ENCODE peak calls at places on chromosomes 12 and 14, in nine cellular contexts. D is thyroid gland, O is IMR-90, C is adrenal gland, U is stomach, W is ovary, B is prostate gland, T is upper lobe of left lung, E is uterus. S is an unnamed sample. For H3K4me1, the result is how much of the 10 kb centered on the place peaks cover.

GRCh38 chr12:49891012-49891411 is 12.7 kb downstream of the FAIM2 start:
- DNase-seq in D (no peak), O (no peak), C (no peak), U (no peak), W (no peak), B (no peak), T (no peak), E (no peak), S (no peak)

GRCh38 chr14:71346685-71347084 is 439.4 kb downstream of the PCNX1 start:
- DNase-seq in D (no peak), O (no peak), C (no peak), U (no peak), W (no peak), B (no peak), T (no peak), E (no peak), S (no peak)

GRCh38 chr14:31964490-31964889 is 112.6 kb upstream of the ARHGAP5 start:
- DNase-seq in D (no peak), O (no peak), C (no peak), U (no peak), W (no peak), B (no peak), T (no peak), E (no peak), S (no peak)

GRCh38 chr12:110281549-110282342 is 699 bp downstream of the ATP2A2 start:
- DNase-seq in D (peak), O (peak), C (peak), U (peak), W (peak), B (peak), T (peak), E (peak), S (peak)

GRCh38 chr14:21084988-21085853 is 13.2 kb downstream of the ZNF219 start:
- DNase-seq in D (no peak), O (peak), C (peak), U (peak), W (no peak), B (peak), T (peak), E (no peak), S (no peak)

GRCh38 chr14:71414631-71415403 is 507.6 kb downstream of the PCNX1 start:
- DNase-seq in D (no peak), O (peak), C (no peak), U (no peak), W (no peak), B (no peak), T (no peak), E (no peak), S (no peak)

GRCh38 chr14:105043656-105044055 is 21.6 kb downstream of the GPR132 start:
- DNase-seq in D (no peak), O (no peak), C (no peak), U (no peak), W (no peak), B (no peak), T (no peak), E (no peak), S (no peak)

GRCh38 chr14:95291859-95292542 is 27.7 kb downstream of the CLMN start:
- DNase-seq in D (peak), O (peak), C (peak), U (peak), W (peak), B (peak), T (no peak), E (peak), S (peak)

GRCh38 chr14:38004610-38004879 is 203.2 kb upstream of the SSTR1 start:
- DNase-seq in D (no peak), O (no peak), C (no peak), U (no peak), W (no peak), B (no peak), T (no peak), E (no peak), S (no peak)

GRCh38 chr14:97178781-97179180 is 381.6 kb downstream of the VRK1 start:
- DNase-seq in D (no peak), O (no peak), C (no peak), U (no peak), W (no peak), B (no peak), T (no peak), E (no peak), S (no peak)

GRCh38 chr12:126926023-126926600 is 1340.9 kb upstream of the TMEM132C start:
- DNase-seq in D (no peak), O (no peak), C (no peak), U (no peak), W (no peak), B (no peak), T (no peak), E (no peak), S (no peak)

GRCh38 chr12:117525766-117526165 is 164.3 kb upstream of the NOS1 start:
- DNase-seq in D (no peak), O (no peak), C (no peak), U (no peak), W (no peak), B (no peak), T (no peak), E (no peak), S (no peak)

GRCh38 chr12:15708396-15709070 is 80.7 kb downstream of the EPS8 start:
- DNase-seq in D (no peak), O (no peak), C (no peak), U (no peak), W (no peak), B (no peak), T (no peak), E (no peak), S (no peak)

GRCh38 chr12:15705606-15706005 is 83.6 kb downstream of the EPS8 start:
- DNase-seq in D (no peak), O (no peak), C (no peak), U (no peak), W (no peak), B (no peak), T (no peak), E (no peak), S (no peak)

GRCh38 chr12:15709524-15709923 is 79.7 kb downstream of the EPS8 start:
- DNase-seq in D (no peak), O (no peak), C (no peak), U (no peak), W (no peak), B (no peak), T (no peak), E (no peak), S (no peak)

GRCh38 chr12:15707516-15708199 is 81.5 kb downstream of the EPS8 start:
- DNase-seq in D (no peak), O (no peak), C (no peak), U (no peak), W (no peak), B (no peak), T (no peak), E (no peak), S (no peak)

DNA sequence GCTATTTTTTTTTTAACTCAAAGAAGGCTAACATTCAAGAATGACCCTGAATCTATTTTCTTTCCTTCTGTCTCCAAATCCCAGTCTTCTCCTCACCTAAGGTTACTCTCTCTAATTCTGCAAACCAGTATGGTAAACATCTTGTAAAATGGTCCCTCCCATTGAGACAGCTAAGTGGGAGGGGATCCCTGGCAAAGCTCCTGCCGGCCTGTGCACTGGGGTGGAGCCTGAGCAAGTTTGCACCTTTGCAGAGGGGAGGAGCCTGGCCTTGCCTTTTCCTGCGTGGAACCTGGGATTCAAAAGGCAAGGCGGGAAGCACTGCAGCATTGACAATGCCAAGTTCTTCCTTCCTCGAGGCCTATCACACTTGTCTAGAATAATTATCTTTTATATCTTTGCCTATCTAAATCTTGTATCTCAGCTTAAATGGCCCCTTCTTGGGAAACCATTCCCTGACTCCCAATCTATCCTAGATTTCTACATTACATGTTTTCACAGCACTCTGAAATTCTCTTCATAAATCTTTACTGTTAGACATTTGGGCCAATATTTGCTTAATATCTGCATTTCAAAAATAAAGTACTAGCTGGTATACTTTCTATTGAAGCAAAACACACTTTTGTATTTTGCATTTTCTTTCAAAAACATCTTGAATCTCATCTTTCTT is 83.0 kb downstream of the EPS8 start:
- DNase-seq in D (no peak), O (no peak), C (no peak), U (peak), W (no peak), B (no peak), T (no peak), E (no peak), S (no peak)
- TF ChIP-seq POLR2A in D (no peak), O (no peak), C (no peak), U (no peak), W (no peak), B (no peak), T (no peak), E (no peak), S (no peak)

DNA sequence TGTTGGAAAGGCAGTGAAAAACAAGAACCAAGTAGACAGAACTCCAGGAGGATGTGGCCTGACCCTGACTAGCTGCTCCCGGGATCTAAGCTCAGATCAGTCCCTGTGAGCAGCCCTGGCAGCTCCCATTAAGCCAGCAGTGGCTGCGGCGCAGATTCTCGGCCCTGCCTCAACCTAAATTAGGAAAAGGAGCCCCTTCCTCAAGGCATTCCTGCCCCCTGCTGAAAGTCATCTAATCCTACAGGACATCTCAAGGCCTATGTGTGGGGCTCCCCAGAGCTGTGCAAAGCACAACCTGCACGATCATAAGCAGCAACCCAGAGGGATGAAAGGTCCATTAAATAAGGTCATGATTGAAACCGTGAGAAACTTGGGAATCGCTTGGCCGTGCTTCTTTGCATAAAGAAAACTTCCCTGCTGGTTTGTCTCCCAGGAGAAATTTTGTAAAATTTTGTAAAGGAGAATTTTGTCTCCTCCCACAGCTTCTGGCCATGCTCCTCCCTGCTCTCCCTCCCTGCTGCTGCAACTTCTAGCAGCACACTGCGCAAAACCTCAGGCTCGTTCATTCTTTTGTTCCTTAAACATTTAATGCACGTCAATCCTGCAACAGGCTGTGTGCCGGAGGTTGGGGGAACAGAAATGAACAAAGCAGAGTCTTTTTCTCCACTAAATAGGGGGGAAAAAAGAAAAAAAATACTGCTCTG is 96.6 kb upstream of the SLC35F4 start:
- DNase-seq in D (no peak), O (no peak), C (no peak), U (no peak), W (no peak), B (no peak), T (no peak), E (peak), S (no peak)
- TF ChIP-seq CTCF in D (no peak), O (no peak), C (no peak), U (no peak), W (no peak), B (no peak), T (no peak), E (peak), S (no peak)

DNA sequence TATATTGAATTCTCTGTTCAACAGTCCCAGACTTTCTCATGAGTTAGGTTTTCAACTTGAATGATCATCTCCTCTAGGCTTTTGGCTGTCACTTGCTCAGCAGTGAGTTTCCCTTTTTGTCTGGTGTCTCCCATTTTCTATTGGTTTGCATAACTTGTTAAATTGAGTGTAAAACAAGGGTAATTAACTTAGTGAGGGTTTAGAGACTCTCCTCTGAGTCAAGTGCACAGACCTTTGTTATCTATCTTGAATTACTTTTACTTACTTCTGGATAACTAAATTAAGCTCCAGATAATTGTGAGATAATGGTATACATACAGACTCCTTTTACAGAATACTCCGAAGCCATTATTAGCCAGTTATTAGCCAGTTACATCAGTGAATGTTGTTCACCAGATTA is 22.0 kb downstream of the MLXIP start:
- DNase-seq in D (no peak), O (no peak), C (no peak), U (no peak), W (no peak), B (no peak), T (no peak), E (no peak), S (no peak)
- H3K4me1 ChIP-seq in D (half or more), O (under half), C (half or more), U (half or more), W (under half), B (under half), T (half or more), E (under half), S (under half)

DNA sequence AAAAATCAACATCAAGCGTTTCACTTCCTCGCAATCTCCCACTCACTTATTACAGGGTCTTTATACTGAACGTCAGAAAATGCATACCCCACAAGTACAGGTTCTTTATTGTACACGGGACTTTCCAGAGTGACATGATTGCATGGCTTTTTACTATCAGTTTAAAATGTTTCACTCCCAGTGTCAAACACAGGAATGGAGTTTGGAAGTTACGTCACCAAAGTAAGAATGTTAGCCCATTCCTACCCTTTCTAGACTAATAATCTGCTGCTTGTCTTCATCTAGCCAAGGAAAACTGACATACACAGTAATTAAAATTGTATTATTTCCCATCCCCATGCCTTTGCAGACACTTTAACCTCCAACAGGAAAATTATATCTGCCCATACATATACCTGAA is 624.2 kb downstream of the BCL11B start:
- DNase-seq in D (no peak), O (no peak), C (no peak), U (no peak), W (no peak), B (no peak), T (no peak), E (no peak), S (no peak)
- TF ChIP-seq POLR2A in D (no peak), O (no peak), C (no peak), U (no peak), W (no peak), B (no peak), T (no peak), E (no peak), S (no peak)

GRCh38 chr14:73661872-73662271 is 17.1 kb downstream of the DNAL1 start:
- DNase-seq in D (no peak), O (peak), C (no peak), U (no peak), W (no peak), B (no peak), T (no peak), E (no peak), S (no peak)

GRCh38 chr14:73665130-73665529 is 20.3 kb downstream of the DNAL1 start:
- DNase-seq in D (no peak), O (no peak), C (no peak), U (no peak), W (no peak), B (no peak), T (no peak), E (no peak), S (no peak)

GRCh38 chr14:73660511-73660910 is 15.7 kb downstream of the DNAL1 start:
- DNase-seq in D (no peak), O (no peak), C (no peak), U (no peak), W (no peak), B (peak), T (no peak), E (no peak), S (no peak)

GRCh38 chr14:73663548-73664212 is 18.9 kb downstream of the DNAL1 start:
- DNase-seq in D (no peak), O (no peak), C (no peak), U (no peak), W (no peak), B (no peak), T (no peak), E (no peak), S (no peak)

GRCh38 chr14:73662439-73663056 is 17.8 kb downstream of the DNAL1 start:
- DNase-seq in D (no peak), O (peak), C (peak), U (no peak), W (no peak), B (peak), T (no peak), E (peak), S (no peak)
- TF ChIP-seq CTCF in D (no peak), O (peak), C (peak), U (no peak), W (no peak), B (peak), T (no peak), E (peak), S (no peak)

S was measured in tibial nerve.